ENCODE peak calls at places on chromosomes 6 and 20, in four cellular contexts. R is H9, M is colonic mucosa, B is GM23248. Y is an unnamed sample.

GRCh38 chr20:44621325-44621724 is 30.2 kb downstream of the ADA start:
- DNase-seq in B (no peak), M (no peak), R (no peak), Y (no peak)

GRCh38 chr20:61639200-61639599 is 387.1 kb downstream of the CDH4 start:
- DNase-seq in B (peak), R (no peak), M (no peak), Y (no peak)

GRCh38 chr20:24672886-24673677 is 203.7 kb downstream of the SYNDIG1 start:
- DNase-seq in B (peak), R (no peak), M (no peak), Y (no peak)

GRCh38 chr20:17471606-17472187 is 59.5 kb downstream of the BFSP1 start:
- DNase-seq in M (no peak), B (no peak), R (no peak), Y (no peak)

GRCh38 chr20:48653706-48654051 is 174.1 kb downstream of the PREX1 start:
- DNase-seq in B (no peak), M (no peak), R (no peak), Y (no peak)

GRCh38 chr6:3202999-3203696 is 24.3 kb downstream of the TUBB2B start:
- DNase-seq in M (no peak), B (peak), R (no peak), Y (no peak)

GRCh38 chr20:60210779-60211617 is 252.8 kb downstream of the CDH26 start:
- DNase-seq in R (peak), B (peak), M (peak), Y (no peak)

GRCh38 chr6:135088818-135089809 is 34.5 kb upstream of the HBS1L start:
- DNase-seq in B (peak), R (no peak), M (no peak), Y (no peak)

GRCh38 chr6:24520929-24521546 is 26.3 kb downstream of the ALDH5A1 start:
- DNase-seq in R (peak), B (peak), M (peak), Y (no peak)

GRCh38 chr6:26103141-26103769 is 16.0 kb downstream of the HFE start:
- DNase-seq in M (no peak), B (peak), R (no peak), Y (no peak)

GRCh38 chr20:61814726-61815125 is 251.0 kb downstream of the TAF4 start:
- DNase-seq in M (no peak), B (no peak), R (no peak), Y (no peak)

GRCh38 chr6:28401172-28401571 is 1.6 kb upstream of the ZSCAN12 start:
- DNase-seq in R (no peak), M (no peak), B (peak), Y (no peak)

GRCh38 chr6:149895702-149896310 is 2.1 kb downstream of the RAET1E start:
- DNase-seq in R (no peak), M (peak), B (peak), Y (peak)

GRCh38 chr6:25173951-25174474 is 105.2 kb upstream of the CARMIL1 start:
- DNase-seq in M (no peak), R (no peak), B (peak), Y (peak)

GRCh38 chr6:112282217-112282616 is 27.9 kb upstream of the LAMA4 start:
- DNase-seq in R (no peak), M (peak), B (peak), Y (no peak)

GRCh38 chr6:18681828-18682503 is 294.8 kb downstream of the RNF144B start:
- DNase-seq in R (no peak), B (no peak), M (no peak), Y (no peak)

GRCh38 chr6:11869656-11870340 is 91.2 kb upstream of the ADTRP start:
- DNase-seq in B (peak), R (no peak), M (no peak), Y (no peak)

GRCh38 chr6:56091159-56091869 is 156.1 kb downstream of the COL21A1 start:
- DNase-seq in M (no peak), B (peak), R (no peak), Y (peak)
- H3K9ac ChIP-seq in M (no peak), B (peak), R (no peak), Y (peak)

DNA sequence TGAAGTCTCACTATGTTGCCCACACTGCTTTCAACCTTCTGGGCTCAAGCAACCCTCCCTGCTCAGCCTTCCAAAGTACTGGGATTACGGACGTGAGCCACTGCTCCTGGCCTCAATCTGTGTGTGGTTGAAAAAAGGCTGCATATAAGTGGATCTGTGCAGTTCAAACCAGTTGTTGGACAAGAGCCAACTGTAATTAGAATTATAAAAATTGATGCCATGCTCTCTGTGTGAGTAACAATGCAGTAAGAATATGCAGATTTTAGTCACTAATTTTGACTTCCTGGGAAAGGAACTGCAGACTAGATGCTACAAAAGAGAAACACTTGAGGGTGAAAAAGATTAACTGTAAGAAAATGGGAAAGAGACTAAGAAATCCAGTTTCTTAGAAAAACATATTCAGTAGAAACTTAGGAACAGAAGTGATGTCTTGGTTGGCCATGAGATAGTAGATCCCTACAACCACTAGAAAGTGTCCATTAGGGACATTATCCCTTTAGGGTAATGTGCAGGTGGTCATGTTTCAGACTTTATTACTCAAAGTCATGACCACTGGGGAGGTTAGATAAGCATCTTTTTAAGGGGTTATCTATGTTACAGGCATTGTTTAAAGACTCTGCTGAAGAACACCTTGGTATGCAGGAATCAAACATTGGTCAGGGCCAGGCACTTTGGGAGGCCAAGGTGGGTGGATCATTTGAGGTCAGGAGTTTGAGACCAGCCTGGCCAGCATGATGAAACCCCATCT is 26.3 kb downstream of the ITCH start:
- DNase-seq in B (peak), R (no peak), M (no peak), Y (peak)
- H3K9ac ChIP-seq in B (peak), R (no peak), M (no peak), Y (no peak)

GRCh38 chr6:158977373-158977772 is 22.6 kb downstream of the RSPH3 start:
- DNase-seq in B (no peak), R (no peak), M (no peak), Y (no peak)

DNA sequence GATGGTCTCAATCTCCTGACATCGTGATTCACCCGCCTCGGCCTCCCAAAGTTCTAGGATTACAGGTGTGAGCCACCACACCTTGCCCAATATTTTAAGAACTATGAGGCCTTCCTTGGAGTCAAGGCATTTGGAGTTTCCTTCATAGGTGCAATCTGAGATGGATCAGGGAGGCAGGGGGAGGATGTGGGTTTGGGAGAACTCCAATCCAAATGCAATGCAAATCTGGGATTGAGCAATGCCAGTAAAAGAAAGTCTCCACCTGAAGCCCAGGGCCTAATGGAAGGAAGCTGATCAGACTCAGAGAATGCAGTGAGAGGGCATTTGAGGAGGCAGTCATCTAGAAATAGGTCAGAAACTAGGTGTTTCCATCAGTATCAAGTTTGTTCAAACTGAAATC is 21.2 kb downstream of the RSPH3 start:
- DNase-seq in B (peak), R (no peak), M (no peak), Y (no peak)
- H3K9ac ChIP-seq in B (no peak), R (no peak), M (no peak), Y (no peak)

DNA sequence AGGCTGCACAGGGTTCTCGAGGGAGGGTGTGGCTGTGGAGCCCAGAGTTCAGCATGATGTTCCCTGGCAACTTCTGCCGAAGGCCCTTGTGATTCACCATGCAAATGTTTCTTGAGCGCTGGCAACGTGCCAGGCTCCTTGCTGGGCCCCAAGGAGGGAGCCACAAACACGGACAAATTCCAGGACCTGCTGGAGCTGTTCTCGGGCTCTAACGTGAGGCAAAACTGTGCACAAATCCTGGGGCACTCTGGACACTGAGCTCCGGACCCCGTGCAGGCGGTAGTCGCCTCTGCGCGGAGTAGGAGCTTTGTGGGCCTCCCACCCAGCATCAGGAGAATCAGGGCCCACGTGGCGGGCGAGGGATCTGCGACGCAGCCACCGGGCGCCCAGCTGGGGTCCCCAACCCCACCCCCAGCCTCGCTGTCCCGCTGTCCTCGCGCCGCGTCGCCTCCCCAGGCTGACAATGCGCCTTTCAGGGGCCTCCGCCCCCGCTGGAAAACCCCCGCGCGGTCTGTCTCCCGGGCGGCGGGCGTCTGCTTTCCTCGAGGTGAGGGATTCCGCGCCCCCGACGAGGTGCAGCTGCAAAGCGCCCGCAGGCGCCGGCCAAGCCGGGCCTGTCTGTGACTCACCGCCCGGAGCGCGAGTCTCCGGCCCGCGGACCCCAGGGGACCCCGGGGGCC is 31.7 kb upstream of the SCUBE3 start:
- DNase-seq in M (peak), B (peak), R (peak), Y (no peak)
- H3K9ac ChIP-seq in M (no peak), B (peak), R (no peak), Y (no peak)

Y was measured in SK-N-MC.